ENCODE peak calls at places on chromosomes 5 and 9, in five cellular contexts. I is Ammon's horn; R is right atrium auricular region; L is HEK293T; A is central memory CD8-positive, alpha-beta T cell. H is an unnamed sample.
A peak's percentile ranks its signal among the peaks of the same experiment; 100 is the strongest.

GRCh38 chr9:136527721-136528710 is 17.8 kb downstream of the NOTCH1 start:
- DNase-seq in I (no peak), R (no peak), L (peak; percentile 45), A (no peak), H (no peak)

GRCh38 chr9:131122158-131122557 is 3.2 kb upstream of the NUP214 start:
- DNase-seq in I (no peak), R (no peak), L (no peak), A (no peak), H (no peak)

GRCh38 chr9:115104908-115105307 is 13.0 kb downstream of the TNC start:
- DNase-seq in I (no peak), R (no peak), L (no peak), A (no peak), H (no peak)

GRCh38 chr9:35051069-35051967 is 21.1 kb downstream of the VCP start:
- DNase-seq in I (peak; percentile 48), R (no peak), L (peak; percentile 61), A (peak; percentile 22), H (no peak)

GRCh38 chr9:117413346-117414219 is 1.3 kb downstream of the ASTN2 start:
- DNase-seq in I (no peak), R (no peak), L (peak; percentile 27), A (no peak), H (no peak)

GRCh38 chr9:112025886-112026285 is 129.3 kb downstream of the UGCG start:
- DNase-seq in I (no peak), R (no peak), L (no peak), A (no peak), H (no peak)

GRCh38 chr5:74464512-74465209 is 175.9 kb downstream of the ENC1 start:
- DNase-seq in I (no peak), R (no peak), L (no peak), A (no peak), H (no peak)

GRCh38 chr5:142644640-142645361 is 41.1 kb downstream of the FGF1 start:
- DNase-seq in I (no peak), R (peak; percentile 67), L (peak; percentile 32), A (no peak), H (no peak)

GRCh38 chr9:131738838-131739191 is 1.1 kb downstream of the RAPGEF1 start:
- DNase-seq in I (no peak), R (no peak), L (no peak), A (no peak), H (no peak)

GRCh38 chr5:120532835-120533234 is 68.7 kb downstream of the PRR16 start:
- DNase-seq in I (no peak), R (no peak), L (peak; percentile 35), A (no peak), H (no peak)

H was measured in osteocyte.